ENCODE peak calls at places on chromosome 14, in seven cellular contexts. X, O, N, H, Q, D and K are unnamed samples.

GRCh38 chr14:99579077-99579836 is 24.8 kb downstream of the CCDC85C start:
- DNase-seq in Q (no peak), O (no peak), X (peak; percentile 35), N (no peak), H (no peak), D (no peak), K (no peak)

GRCh38 chr14:80919622-80920021 is 21.9 kb downstream of the CEP128 start:
- DNase-seq in X (no peak), Q (no peak), D (no peak), N (no peak), H (no peak), O (no peak), K (no peak)

GRCh38 chr14:106850913-106851825 is 1324.8 kb downstream of the TMEM121 start:
- DNase-seq in D (no peak), N (no peak), Q (no peak), O (no peak), X (no peak), H (no peak), K (no peak)

GRCh38 chr14:100117026-100117425 is 42.4 kb downstream of the DEGS2 start:
- DNase-seq in X (no peak), D (no peak), O (no peak), N (no peak), H (no peak), Q (no peak), K (no peak)

GRCh38 chr14:30808576-30808975 is 65.8 kb upstream of the COCH start:
- DNase-seq in O (no peak), N (no peak), H (peak; percentile 13), D (no peak), Q (no peak), X (peak; percentile 3), K (no peak)

GRCh38 chr14:91146661-91147060 is 32.8 kb downstream of the DGLUCY start:
- DNase-seq in H (no peak), D (no peak), Q (no peak), X (no peak), N (peak; percentile 60), O (no peak), K (peak; percentile 54)

GRCh38 chr14:22226381-22226780 is 362.6 kb downstream of the DAD1 start:
- DNase-seq in H (no peak), Q (no peak), D (no peak), O (no peak), X (peak; percentile 1), N (no peak), K (no peak)

GRCh38 chr14:53571990-53572389 is 384.6 kb downstream of the BMP4 start:
- DNase-seq in N (no peak), X (no peak), D (no peak), Q (no peak), O (no peak), H (no peak), K (no peak)

GRCh38 chr14:24885410-24885913 is 164.5 kb downstream of the STXBP6 start:
- DNase-seq in Q (no peak), O (no peak), D (no peak), H (no peak), X (no peak), N (peak; percentile 44), K (no peak)

GRCh38 chr14:82872494-82872893 is 1338.8 kb upstream of the SEL1L start:
- DNase-seq in D (no peak), Q (no peak), X (no peak), O (no peak), H (no peak), N (no peak), K (no peak)

GRCh38 chr14:33509927-33510535 is 440.8 kb downstream of the EGLN3 start:
- DNase-seq in Q (peak; percentile 82), N (no peak), D (no peak), X (peak; percentile 27), O (no peak), H (peak; percentile 51), K (no peak)

GRCh38 chr14:41222581-41222980 is 384.1 kb upstream of the LRFN5 start:
- DNase-seq in X (no peak), H (no peak), Q (no peak), O (no peak), D (no peak), N (no peak), K (no peak)

GRCh38 chr14:105881021-105881930 is 354.9 kb downstream of the TMEM121 start:
- DNase-seq in Q (no peak), N (no peak), O (no peak), X (no peak), H (no peak), D (no peak), K (no peak)

GRCh38 chr14:61076531-61076930 is 95.5 kb downstream of the SLC38A6 start:
- DNase-seq in N (no peak), D (no peak), Q (peak; percentile 58), O (peak; percentile 63), X (no peak), H (no peak), K (no peak)

GRCh38 chr14:90491221-90491867 is 94.5 kb downstream of the CALM1 start:
- DNase-seq in Q (peak; percentile 96), X (no peak), O (no peak), N (peak; percentile 69), D (peak; percentile 68), H (peak; percentile 57), K (peak; percentile 87)

GRCh38 chr14:52961060-52961639 is 10.3 kb upstream of the FERMT2 start:
- DNase-seq in Q (peak; percentile 80), X (peak; percentile 78), H (no peak), O (no peak), N (peak; percentile 31), D (no peak), K (no peak)

GRCh38 chr14:94787092-94787491 is 17.2 kb upstream of the GSC start:
- DNase-seq in D (no peak), H (no peak), Q (no peak), O (no peak), X (no peak), N (no peak), K (no peak)

GRCh38 chr14:33692762-33693161 is 258.1 kb downstream of the EGLN3 start:
- DNase-seq in D (no peak), Q (peak; percentile 81), N (peak; percentile 3), H (peak; percentile 83), X (peak; percentile 81), O (no peak), K (no peak)

GRCh38 chr14:55328317-55328716 is 57.1 kb downstream of the FBXO34 start:
- DNase-seq in D (no peak), X (peak; percentile 35), N (no peak), H (no peak), Q (peak; percentile 19), O (no peak), K (no peak)

GRCh38 chr14:93005838-93006237 is 82.9 kb downstream of the CHGA start:
- DNase-seq in O (no peak), Q (no peak), H (no peak), D (no peak), X (no peak), N (peak; percentile 29), K (no peak)

GRCh38 chr14:93079865-93080403 is 35.8 kb downstream of the ITPK1 start:
- DNase-seq in X (no peak), D (no peak), H (no peak), N (no peak), O (no peak), Q (no peak), K (no peak)

GRCh38 chr14:80477388-80478160 is 266.3 kb upstream of the DIO2 start:
- DNase-seq in X (peak; percentile 17), N (no peak), O (no peak), Q (peak; percentile 39), D (no peak), H (no peak), K (no peak)

GRCh38 chr14:85447883-85448282 is 82.1 kb upstream of the FLRT2 start:
- DNase-seq in D (no peak), N (no peak), O (no peak), Q (no peak), H (no peak), X (no peak), K (no peak)

GRCh38 chr14:92573761-92574498 is 60.3 kb downstream of the RIN3 start:
- DNase-seq in H (no peak), O (peak; percentile 86), N (no peak), D (no peak), Q (no peak), X (no peak), K (no peak)

GRCh38 chr14:102078344-102078743 is 8.5 kb downstream of the HSP90AA1 start:
- DNase-seq in N (no peak), H (no peak), O (no peak), X (no peak), Q (no peak), D (no peak), K (no peak)

GRCh38 chr14:32697114-32697513 is 241.6 kb upstream of the NPAS3 start:
- DNase-seq in D (no peak), H (no peak), N (no peak), O (no peak), Q (no peak), X (no peak), K (no peak)

GRCh38 chr14:100165376-100165775 is 5.9 kb upstream of the DEGS2 start:
- DNase-seq in N (no peak), Q (no peak), H (no peak), O (no peak), X (no peak), D (no peak), K (no peak)

GRCh38 chr14:30283822-30284446 is 275.0 kb upstream of the G2E3 start:
- DNase-seq in X (peak; percentile 66), N (no peak), O (no peak), H (no peak), Q (peak; percentile 63), D (no peak), K (no peak)

GRCh38 chr14:32202468-32202865 is 602 bp downstream of the RNU6-8 start:
- DNase-seq in Q (no peak), N (peak; percentile 56), O (peak; percentile 48), H (no peak), X (peak; percentile 40), D (no peak), K (no peak)

GRCh38 chr14:106228541-106229158 is 702.3 kb downstream of the TMEM121 start:
- DNase-seq in N (no peak), O (no peak), X (no peak), H (no peak), Q (no peak), D (no peak), K (no peak)

GRCh38 chr14:64956697-64957412 is 14.3 kb upstream of the GPX2 start:
- DNase-seq in X (no peak), H (no peak), D (no peak), O (no peak), N (no peak), Q (no peak), K (no peak)

GRCh38 chr14:104426771-104427125 is 152.8 kb upstream of the C14orf180 start:
- DNase-seq in H (no peak), X (no peak), N (no peak), D (no peak), Q (no peak), O (no peak), K (no peak)

GRCh38 chr14:84520711-84521338 is 1009.1 kb upstream of the FLRT2 start:
- DNase-seq in Q (peak; percentile 31), N (no peak), H (no peak), D (no peak), X (no peak), O (no peak), K (no peak)

GRCh38 chr14:68692916-68693771 is 99.7 kb downstream of the ZFP36L1 start:
- DNase-seq in O (no peak), N (no peak), Q (peak; percentile 73), X (peak; percentile 52), H (peak; percentile 50), D (no peak), K (no peak)

GRCh38 chr14:21486640-21487087 is 9.7 kb downstream of the TOX4 start:
- DNase-seq in D (no peak), N (no peak), O (no peak), H (peak; percentile 78), Q (peak; percentile 59), X (no peak), K (no peak)

GRCh38 chr14:66038214-66038977 is 447.8 kb upstream of the CCDC196 start:
- DNase-seq in X (peak; percentile 35), D (no peak), H (peak; percentile 9), O (no peak), Q (peak; percentile 94), N (peak; percentile 9), K (no peak)

GRCh38 chr14:104900639-104901512 is 23.8 kb upstream of the PLD4 start:
- DNase-seq in X (no peak), N (no peak), H (no peak), D (no peak), O (no peak), Q (no peak), K (no peak)